ENCODE peak calls at places on chromosomes 1 and 21, in ten cellular contexts. B, D, Q, C, V, I, Z, H, M and N are unnamed samples.
A peak's percentile ranks its signal among the peaks of the same experiment; 100 is the strongest.

GRCh38 chr1:241848680-241849344 is 808 bp downstream of the EXO1 start:
- DNase-seq in I (no peak), H (no peak), B (no peak), Q (no peak), D (no peak), M (peak; percentile 53), Z (no peak), V (no peak), C (no peak), N (no peak)

GRCh38 chr21:41766051-41766882 is 585 bp downstream of the RIPK4 start:
- DNase-seq in H (no peak), I (no peak), B (no peak), Z (no peak), C (no peak), M (no peak), D (no peak), V (no peak), Q (no peak), N (no peak)

GRCh38 chr1:248804771-248805681 is 20.7 kb downstream of the SH3BP5L start:
- DNase-seq in Q (no peak), Z (no peak), C (peak; percentile 58), V (no peak), B (no peak), I (no peak), M (no peak), H (no peak), D (no peak), N (peak; percentile 26)

GRCh38 chr1:154895779-154896178 is 25.7 kb upstream of the KCNN3 start:
- DNase-seq in Z (no peak), C (no peak), M (no peak), I (no peak), B (no peak), Q (no peak), H (no peak), D (no peak), V (no peak), N (no peak)

GRCh38 chr1:225201447-225201846 is 226.4 kb downstream of the LBR start:
- DNase-seq in M (no peak), I (no peak), B (no peak), H (no peak), D (no peak), Z (no peak), Q (no peak), V (no peak), C (no peak), N (no peak)

GRCh38 chr1:213163278-213163711 is 112.3 kb downstream of the RPS6KC1 start:
- DNase-seq in M (no peak), H (peak; percentile 30), D (no peak), V (no peak), I (no peak), Z (no peak), C (no peak), Q (no peak), B (no peak), N (no peak)

GRCh38 chr1:224211262-224211962 is 28.4 kb downstream of the DEGS1 start:
- DNase-seq in V (peak; percentile 36), I (no peak), Z (peak; percentile 47), D (peak; percentile 58), Q (no peak), B (no peak), C (no peak), H (peak; percentile 17), M (peak; percentile 73), N (no peak)

GRCh38 chr1:61282387-61282786 is 200.0 kb downstream of the NFIA start:
- DNase-seq in I (no peak), V (no peak), M (no peak), H (no peak), B (no peak), C (no peak), D (no peak), Z (no peak), Q (no peak), N (no peak)

GRCh38 chr1:107622975-107623374 is 342.0 kb downstream of the VAV3 start:
- DNase-seq in H (peak; percentile 58), M (no peak), B (no peak), C (no peak), V (no peak), I (no peak), D (no peak), Z (no peak), Q (no peak), N (no peak)

GRCh38 chr1:159856576-159856975 is 5.9 kb downstream of the VSIG8 start:
- DNase-seq in C (no peak), Z (no peak), I (no peak), M (no peak), V (no peak), H (no peak), Q (no peak), D (no peak), B (no peak), N (no peak)

GRCh38 chr1:170114916-170115315 is 30.8 kb upstream of the NTMT2 start:
- DNase-seq in M (no peak), B (no peak), D (no peak), I (no peak), C (no peak), Q (no peak), V (no peak), H (peak; percentile 11), Z (no peak), N (no peak)

GRCh38 chr21:41884501-41885030 is 5.4 kb upstream of the PRDM15 start:
- DNase-seq in C (no peak), Z (no peak), Q (no peak), D (no peak), B (no peak), V (no peak), I (no peak), M (no peak), H (no peak), N (no peak)

GRCh38 chr1:24830680-24831272 is 85.5 kb downstream of the CLIC4 start:
- DNase-seq in V (peak; percentile 67), Z (peak; percentile 48), Q (no peak), D (no peak), B (no peak), M (peak; percentile 84), C (no peak), I (no peak), H (peak; percentile 62), N (peak; percentile 64)

GRCh38 chr1:39391741-39392679 is 99.4 kb upstream of the BMP8A start:
- DNase-seq in H (peak; percentile 70), Q (no peak), V (peak; percentile 82), M (no peak), D (peak; percentile 20), Z (no peak), C (no peak), I (no peak), B (no peak), N (peak; percentile 82)

GRCh38 chr1:192167941-192168685 is 9.9 kb downstream of the RGS18 start:
- DNase-seq in M (no peak), D (no peak), H (no peak), I (no peak), V (no peak), Q (no peak), C (no peak), B (no peak), Z (no peak), N (no peak)

GRCh38 chr21:40631201-40631600 is 215.8 kb downstream of the DSCAM start:
- DNase-seq in Q (no peak), Z (no peak), B (no peak), I (no peak), M (no peak), V (no peak), D (no peak), H (no peak), C (no peak), N (no peak)

GRCh38 chr1:158248771-158249170 is 5.5 kb upstream of the CD1A start:
- DNase-seq in C (no peak), H (no peak), B (no peak), Z (no peak), D (no peak), Q (no peak), M (no peak), V (no peak), I (no peak), N (no peak)

GRCh38 chr1:223844962-223845809 is 561 bp downstream of the TP53BP2 start:
- DNase-seq in I (peak; percentile 61), B (peak; percentile 66), V (no peak), H (peak; percentile 56), M (peak; percentile 82), Z (peak; percentile 4), D (peak; percentile 62), C (peak; percentile 47), Q (peak; percentile 51), N (peak; percentile 66)

GRCh38 chr1:78570539-78570938 is 49.7 kb upstream of the IFI44L start:
- DNase-seq in I (no peak), Z (no peak), H (no peak), M (no peak), C (no peak), B (no peak), D (no peak), V (no peak), Q (no peak), N (no peak)

GRCh38 chr1:170856455-170856854 is 78.9 kb upstream of the MROH9 start:
- DNase-seq in Z (no peak), C (no peak), V (no peak), I (no peak), H (no peak), D (no peak), B (no peak), Q (no peak), M (no peak), N (no peak)

GRCh38 chr1:40032240-40032891 is 8.2 kb upstream of the CAP1 start:
- DNase-seq in D (peak; percentile 56), Z (peak; percentile 19), B (peak; percentile 43), M (peak; percentile 70), C (peak; percentile 55), H (peak; percentile 62), I (no peak), Q (peak; percentile 48), V (peak; percentile 48), N (peak; percentile 55)

GRCh38 chr21:16713331-16714114 is 799.3 kb upstream of the CXADR start:
- DNase-seq in V (no peak), Z (no peak), C (no peak), B (no peak), D (no peak), Q (no peak), M (no peak), H (peak; percentile 18), I (no peak), N (no peak)

GRCh38 chr1:171507435-171507834 is 22.1 kb downstream of the PRRC2C start:
- DNase-seq in I (no peak), C (no peak), B (no peak), D (no peak), Z (no peak), V (no peak), Q (no peak), M (no peak), H (no peak), N (no peak)